ENCODE peak calls at places on chromosomes 11 and 22, in six cellular contexts. T is colonic mucosa; F is COR-L47; B is heart left ventricle; I is amniotic epithelial cell; M is naive thymus-derived CD8-positive, alpha-beta T cell. U is an unnamed sample.

GRCh38 chr11:12581923-12582322 is 92.3 kb upstream of the TEAD1 start:
- DNase-seq in M (no peak), T (no peak), F (peak), B (no peak), I (peak), U (no peak)

GRCh38 chr11:827861-828167 is at the start of gene CRACR2B:
- DNase-seq in M (no peak), B (no peak), I (no peak), T (peak), F (no peak), U (no peak)

GRCh38 chr11:16604784-16605439 is 133.5 kb upstream of the C11orf58 start:
- DNase-seq in F (no peak), M (no peak), B (peak), I (peak), T (peak), U (peak)

GRCh38 chr22:26893034-26893710 is 235.8 kb downstream of the MIAT start:
- DNase-seq in F (peak), M (no peak), B (no peak), I (no peak), T (no peak), U (no peak)

GRCh38 chr11:60240661-60241060 is 2.3 kb downstream of the MS4A4E start:
- DNase-seq in B (no peak), F (no peak), I (no peak), T (no peak), M (no peak), U (no peak)

GRCh38 chr11:121643530-121644512 is 191.1 kb upstream of the SORL1-AS1 start:
- DNase-seq in M (no peak), F (no peak), B (no peak), T (no peak), I (no peak), U (no peak)

GRCh38 chr22:30314918-30315317 is 11.8 kb downstream of the TBC1D10A start:
- DNase-seq in B (no peak), F (no peak), M (no peak), T (no peak), I (peak), U (no peak)

GRCh38 chr22:27086080-27086479 is 428.7 kb downstream of the MIAT start:
- DNase-seq in F (no peak), T (no peak), I (no peak), B (no peak), M (no peak), U (no peak)

GRCh38 chr11:114061053-114062049 is 1.8 kb downstream of the ZBTB16 start:
- DNase-seq in M (no peak), F (no peak), I (no peak), T (no peak), B (peak), U (no peak)

GRCh38 chr22:33747576-33748180 is 172.6 kb downstream of the LARGE1 start:
- DNase-seq in I (no peak), B (no peak), F (no peak), M (no peak), T (peak), U (no peak)

GRCh38 chr11:73189315-73189714 is 28.8 kb upstream of the P2RY2 start:
- DNase-seq in M (no peak), B (no peak), T (no peak), F (no peak), I (no peak), U (peak)

GRCh38 chr11:113288286-113288863 is 26.0 kb upstream of the TTC12 start:
- DNase-seq in T (no peak), M (no peak), F (no peak), B (no peak), I (no peak), U (no peak)

GRCh38 chr11:94926698-94927237 is 46.6 kb downstream of the CWC15 start:
- DNase-seq in B (peak), T (peak), M (no peak), F (no peak), I (peak), U (peak)

GRCh38 chr22:41050873-41051272 is 41.5 kb upstream of the EP300 start:
- DNase-seq in B (no peak), M (no peak), I (no peak), T (no peak), F (no peak), U (no peak)

GRCh38 chr11:64141081-64141783 is 24.7 kb downstream of the MACROD1 start:
- DNase-seq in B (no peak), T (no peak), M (no peak), I (no peak), F (no peak), U (no peak)

GRCh38 chr11:128299132-128299726 is 288.1 kb downstream of the ETS1 start:
- DNase-seq in M (no peak), F (no peak), I (peak), B (no peak), T (no peak), U (no peak)

GRCh38 chr11:106021181-106021966 is 666 bp downstream of the MSANTD4 start:
- DNase-seq in F (no peak), I (peak), T (no peak), M (no peak), B (no peak), U (no peak)

GRCh38 chr11:4191031-4191571 is 96.5 kb downstream of the RRM1 start:
- DNase-seq in F (no peak), M (no peak), I (no peak), T (no peak), B (peak), U (peak)

GRCh38 chr11:12076840-12077534 is 33.4 kb upstream of the MICAL2 start:
- DNase-seq in T (no peak), F (no peak), B (no peak), M (no peak), I (peak), U (no peak)

GRCh38 chr11:110565344-110565684 is 135.6 kb downstream of the FDX1 start:
- DNase-seq in F (no peak), I (peak), T (no peak), M (no peak), B (no peak), U (no peak)

GRCh38 chr22:22208657-22209056 is 35.9 kb upstream of the VPREB1 start:
- DNase-seq in B (no peak), T (no peak), M (no peak), I (no peak), F (no peak), U (no peak)

GRCh38 chr11:111417766-111418435 is 38.8 kb upstream of the POU2AF1 start:
- DNase-seq in M (no peak), F (no peak), T (peak), B (no peak), I (peak), U (no peak)

GRCh38 chr11:103947566-103947919 is 88.9 kb upstream of the DDI1 start:
- DNase-seq in T (no peak), M (no peak), I (peak), B (no peak), F (no peak), U (no peak)

GRCh38 chr22:17921871-17922821 is 102.2 kb downstream of the MICAL3 start:
- DNase-seq in B (no peak), T (peak), M (no peak), I (peak), F (no peak), U (no peak)

GRCh38 chr11:2393111-2393868 is 7.3 kb upstream of the TSSC4 start:
- DNase-seq in M (no peak), T (no peak), I (no peak), B (no peak), F (peak), U (no peak)

GRCh38 chr11:60875366-60875720 is 8.0 kb downstream of the ZP1 start:
- DNase-seq in M (no peak), T (no peak), I (no peak), B (no peak), F (no peak), U (peak)

GRCh38 chr11:63802637-63803414 is 10.4 kb upstream of the SPINDOC start:
- DNase-seq in T (peak), M (no peak), I (peak), F (no peak), B (no peak), U (no peak)

GRCh38 chr11:73662445-73663157 is 16.2 kb downstream of the PLEKHB1 start:
- DNase-seq in B (no peak), M (no peak), F (no peak), T (no peak), I (no peak), U (no peak)

GRCh38 chr11:31361743-31362142 is 7.8 kb downstream of the DCDC1 start:
- DNase-seq in B (no peak), M (no peak), F (no peak), I (no peak), T (no peak), U (no peak)

GRCh38 chr11:1390603-1391164 is 950 bp downstream of the BRSK2 start:
- DNase-seq in I (no peak), B (peak), M (no peak), F (no peak), T (no peak), U (no peak)

GRCh38 chr11:35549787-35550186 is 24.4 kb upstream of the PAMR1 start:
- DNase-seq in F (no peak), T (no peak), B (no peak), I (peak), M (no peak), U (no peak)

GRCh38 chr11:65786008-65786785 is 666 bp upstream of the OVOL1 start:
- DNase-seq in B (peak), M (no peak), F (no peak), I (no peak), T (no peak), U (no peak)

GRCh38 chr11:90639687-90640086 is 416.8 kb upstream of the CHORDC1 start:
- DNase-seq in T (no peak), B (no peak), I (peak), M (no peak), F (no peak), U (no peak)

U was measured in tibial artery.